ENCODE peak calls at places on chromosomes 5 and 9, in eight cellular contexts. One of them, this sample, is unnamed.

GRCh38 chr9:33375841-33376321 is 26.5 kb downstream of the AQP7 start:
- DNase-seq in lower lobe of right lung: no peak
- DNase-seq in adrenal gland: no peak
- DNase-seq in fibroblast of lung: no peak
- DNase-seq in brain microvascular endothelial cell: no peak
- DNase-seq in endodermal cell: no peak
- DNase-seq in cardiac fibroblast: peak
- DNase-seq in PC-9: no peak
- DNase-seq in this sample: no peak

GRCh38 chr9:78054180-78054579 is 22.6 kb upstream of the GNAQ start:
- DNase-seq in lower lobe of right lung: no peak
- DNase-seq in adrenal gland: no peak
- DNase-seq in fibroblast of lung: no peak
- DNase-seq in brain microvascular endothelial cell: no peak
- DNase-seq in endodermal cell: no peak
- DNase-seq in cardiac fibroblast: no peak
- DNase-seq in PC-9: no peak
- DNase-seq in this sample: no peak

GRCh38 chr5:153883829-153884228 is 154.9 kb downstream of the FAM114A2 start:
- DNase-seq in lower lobe of right lung: no peak
- DNase-seq in adrenal gland: no peak
- DNase-seq in fibroblast of lung: peak
- DNase-seq in brain microvascular endothelial cell: peak
- DNase-seq in endodermal cell: peak
- DNase-seq in cardiac fibroblast: no peak
- DNase-seq in PC-9: no peak
- DNase-seq in this sample: no peak

GRCh38 chr5:131156385-131156784 is 8.7 kb downstream of the HINT1 start:
- DNase-seq in lower lobe of right lung: no peak
- DNase-seq in adrenal gland: no peak
- DNase-seq in fibroblast of lung: no peak
- DNase-seq in brain microvascular endothelial cell: no peak
- DNase-seq in endodermal cell: no peak
- DNase-seq in cardiac fibroblast: no peak
- DNase-seq in PC-9: no peak
- DNase-seq in this sample: no peak

GRCh38 chr5:95712347-95712958 is 18.7 kb upstream of the RHOBTB3 start:
- DNase-seq in lower lobe of right lung: no peak
- DNase-seq in adrenal gland: no peak
- DNase-seq in fibroblast of lung: peak
- DNase-seq in brain microvascular endothelial cell: peak
- DNase-seq in endodermal cell: peak
- DNase-seq in cardiac fibroblast: peak
- DNase-seq in PC-9: peak
- DNase-seq in this sample: no peak

GRCh38 chr5:145500712-145501111 is 334.4 kb downstream of the PRELID2 start:
- DNase-seq in lower lobe of right lung: no peak
- DNase-seq in adrenal gland: no peak
- DNase-seq in fibroblast of lung: no peak
- DNase-seq in brain microvascular endothelial cell: no peak
- DNase-seq in endodermal cell: no peak
- DNase-seq in cardiac fibroblast: no peak
- DNase-seq in PC-9: no peak
- DNase-seq in this sample: no peak

GRCh38 chr9:137435980-137436760 is 5.0 kb downstream of the ENTPD8 start:
- DNase-seq in lower lobe of right lung: peak
- DNase-seq in adrenal gland: peak
- DNase-seq in fibroblast of lung: peak
- DNase-seq in brain microvascular endothelial cell: peak
- DNase-seq in endodermal cell: no peak
- DNase-seq in cardiac fibroblast: peak
- DNase-seq in PC-9: peak
- DNase-seq in this sample: peak

GRCh38 chr5:92518318-92518913 is 1062.6 kb downstream of the NR2F1-AS1 start:
- DNase-seq in lower lobe of right lung: no peak
- DNase-seq in adrenal gland: no peak
- DNase-seq in fibroblast of lung: peak
- DNase-seq in brain microvascular endothelial cell: peak
- DNase-seq in endodermal cell: peak
- DNase-seq in cardiac fibroblast: peak
- DNase-seq in PC-9: no peak
- DNase-seq in this sample: no peak

GRCh38 chr9:111099199-111100005 is 61.1 kb upstream of the LPAR1 start:
- DNase-seq in lower lobe of right lung: no peak
- DNase-seq in adrenal gland: no peak
- DNase-seq in fibroblast of lung: no peak
- DNase-seq in brain microvascular endothelial cell: no peak
- DNase-seq in endodermal cell: peak
- DNase-seq in cardiac fibroblast: no peak
- DNase-seq in PC-9: no peak
- DNase-seq in this sample: no peak

GRCh38 chr5:121138952-121139351 is 674.9 kb downstream of the PRR16 start:
- DNase-seq in lower lobe of right lung: no peak
- DNase-seq in adrenal gland: no peak
- DNase-seq in fibroblast of lung: no peak
- DNase-seq in brain microvascular endothelial cell: no peak
- DNase-seq in endodermal cell: no peak
- DNase-seq in cardiac fibroblast: no peak
- DNase-seq in PC-9: no peak
- DNase-seq in this sample: no peak

GRCh38 chr5:63128018-63128417 is 549.4 kb downstream of the LRRC70 start:
- DNase-seq in lower lobe of right lung: no peak
- DNase-seq in adrenal gland: no peak
- DNase-seq in fibroblast of lung: no peak
- DNase-seq in brain microvascular endothelial cell: no peak
- DNase-seq in endodermal cell: no peak
- DNase-seq in cardiac fibroblast: no peak
- DNase-seq in PC-9: no peak
- DNase-seq in this sample: no peak

GRCh38 chr9:8569832-8570231 is 770.3 kb upstream of the DMAC1 start:
- DNase-seq in lower lobe of right lung: no peak
- DNase-seq in adrenal gland: no peak
- DNase-seq in fibroblast of lung: no peak
- DNase-seq in brain microvascular endothelial cell: no peak
- DNase-seq in endodermal cell: no peak
- DNase-seq in cardiac fibroblast: no peak
- DNase-seq in PC-9: no peak
- DNase-seq in this sample: no peak

GRCh38 chr5:140295414-140295813 is 7.5 kb downstream of the PFDN1 start:
- DNase-seq in lower lobe of right lung: no peak
- DNase-seq in adrenal gland: peak
- DNase-seq in fibroblast of lung: peak
- DNase-seq in brain microvascular endothelial cell: peak
- DNase-seq in endodermal cell: no peak
- DNase-seq in cardiac fibroblast: peak
- DNase-seq in PC-9: peak
- DNase-seq in this sample: peak

GRCh38 chr5:155699385-155699784 is 627.6 kb upstream of the SGCD start:
- DNase-seq in lower lobe of right lung: no peak
- DNase-seq in adrenal gland: no peak
- DNase-seq in fibroblast of lung: no peak
- DNase-seq in brain microvascular endothelial cell: no peak
- DNase-seq in endodermal cell: peak
- DNase-seq in cardiac fibroblast: no peak
- DNase-seq in PC-9: no peak
- DNase-seq in this sample: no peak
- TF ChIP-seq CTCF in lower lobe of right lung: no peak
- TF ChIP-seq CTCF in adrenal gland: no peak
- TF ChIP-seq CTCF in fibroblast of lung: no peak
- TF ChIP-seq CTCF in brain microvascular endothelial cell: no peak
- TF ChIP-seq CTCF in endodermal cell: peak
- TF ChIP-seq CTCF in cardiac fibroblast: no peak
- TF ChIP-seq CTCF in PC-9: no peak
- TF ChIP-seq CTCF in this sample: peak

GRCh38 chr9:128027705-128028104 is 39.4 kb downstream of the NAIF1 start:
- DNase-seq in lower lobe of right lung: no peak
- DNase-seq in adrenal gland: no peak
- DNase-seq in fibroblast of lung: no peak
- DNase-seq in brain microvascular endothelial cell: no peak
- DNase-seq in endodermal cell: no peak
- DNase-seq in cardiac fibroblast: no peak
- DNase-seq in PC-9: no peak
- DNase-seq in this sample: no peak
- H3K4me3 ChIP-seq in lower lobe of right lung: no peak
- H3K4me3 ChIP-seq in adrenal gland: no peak
- H3K4me3 ChIP-seq in fibroblast of lung: no peak
- H3K4me3 ChIP-seq in brain microvascular endothelial cell: no peak
- H3K4me3 ChIP-seq in endodermal cell: no peak
- H3K4me3 ChIP-seq in cardiac fibroblast: no peak
- H3K4me3 ChIP-seq in PC-9: no peak
- H3K4me3 ChIP-seq in this sample: no peak

DNA sequence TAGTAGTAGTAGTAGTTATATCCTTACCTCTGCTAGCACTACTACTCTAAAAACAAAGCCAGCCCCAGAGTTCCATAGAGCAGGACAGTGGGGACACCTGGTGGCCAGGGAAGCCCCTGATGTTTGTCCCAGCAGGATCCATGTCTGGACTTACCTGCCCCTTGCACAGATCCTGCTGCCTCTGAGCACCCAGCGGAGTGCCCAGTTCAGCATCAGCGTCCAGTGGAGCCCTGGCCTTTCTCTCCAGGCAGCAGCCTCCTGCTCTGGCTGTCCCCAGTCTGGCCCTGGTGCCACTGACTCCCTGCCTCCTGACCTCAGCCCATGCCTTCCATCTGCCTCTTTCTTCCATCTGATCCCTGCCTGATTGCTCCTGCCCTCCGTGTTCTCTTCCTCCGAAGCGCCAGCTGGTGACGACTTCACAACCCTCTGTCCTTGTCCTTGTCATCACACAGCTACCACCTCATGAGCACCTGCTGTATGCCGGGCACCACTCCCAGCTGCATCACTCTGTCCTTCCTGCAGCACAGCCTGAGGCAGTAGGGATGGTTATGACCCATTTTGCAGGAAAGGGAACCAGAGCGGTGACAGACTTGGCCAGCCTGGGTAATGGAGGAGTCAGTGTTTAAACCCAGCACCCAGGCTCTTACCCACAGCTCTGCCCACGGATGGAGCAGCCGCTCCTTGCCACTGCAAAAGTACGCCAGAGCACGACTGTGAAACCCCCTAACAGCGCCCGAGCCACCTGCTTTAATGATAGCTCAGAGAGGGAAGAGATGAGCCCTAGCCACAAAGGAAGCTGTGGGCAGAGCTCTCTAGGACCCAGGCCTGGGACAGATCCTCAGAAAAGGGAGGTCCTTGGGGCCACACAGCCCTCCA is 11.5 kb downstream of the SARDH start:
- DNase-seq in lower lobe of right lung: peak
- DNase-seq in adrenal gland: peak
- DNase-seq in fibroblast of lung: peak
- DNase-seq in brain microvascular endothelial cell: peak
- DNase-seq in endodermal cell: peak
- DNase-seq in cardiac fibroblast: peak
- DNase-seq in PC-9: peak
- DNase-seq in this sample: no peak
- TF ChIP-seq CTCF in lower lobe of right lung: peak
- TF ChIP-seq CTCF in adrenal gland: peak
- TF ChIP-seq CTCF in fibroblast of lung: peak
- TF ChIP-seq CTCF in brain microvascular endothelial cell: peak
- TF ChIP-seq CTCF in endodermal cell: peak
- TF ChIP-seq CTCF in cardiac fibroblast: peak
- TF ChIP-seq CTCF in PC-9: peak
- TF ChIP-seq CTCF in this sample: peak

GRCh38 chr9:717722-718121 is 123.8 kb upstream of the DMRT1 start:
- DNase-seq in lower lobe of right lung: no peak
- DNase-seq in adrenal gland: no peak
- DNase-seq in fibroblast of lung: no peak
- DNase-seq in brain microvascular endothelial cell: no peak
- DNase-seq in endodermal cell: no peak
- DNase-seq in cardiac fibroblast: no peak
- DNase-seq in PC-9: no peak
- DNase-seq in this sample: no peak
- H3K4me3 ChIP-seq in lower lobe of right lung: no peak
- H3K4me3 ChIP-seq in adrenal gland: no peak
- H3K4me3 ChIP-seq in fibroblast of lung: no peak
- H3K4me3 ChIP-seq in brain microvascular endothelial cell: no peak
- H3K4me3 ChIP-seq in endodermal cell: no peak
- H3K4me3 ChIP-seq in cardiac fibroblast: no peak
- H3K4me3 ChIP-seq in PC-9: no peak
- H3K4me3 ChIP-seq in this sample: no peak

GRCh38 chr5:79875230-79875629 is 115.8 kb downstream of the MTX3 start:
- DNase-seq in lower lobe of right lung: no peak
- DNase-seq in adrenal gland: no peak
- DNase-seq in fibroblast of lung: no peak
- DNase-seq in brain microvascular endothelial cell: no peak
- DNase-seq in endodermal cell: no peak
- DNase-seq in cardiac fibroblast: peak
- DNase-seq in PC-9: no peak
- DNase-seq in this sample: no peak

GRCh38 chr5:79878131-79878630 is 112.9 kb downstream of the MTX3 start:
- DNase-seq in lower lobe of right lung: no peak
- DNase-seq in adrenal gland: no peak
- DNase-seq in fibroblast of lung: no peak
- DNase-seq in brain microvascular endothelial cell: no peak
- DNase-seq in endodermal cell: no peak
- DNase-seq in cardiac fibroblast: no peak
- DNase-seq in PC-9: no peak
- DNase-seq in this sample: no peak

GRCh38 chr5:79873216-79873615 is 117.8 kb downstream of the MTX3 start:
- DNase-seq in lower lobe of right lung: no peak
- DNase-seq in adrenal gland: no peak
- DNase-seq in fibroblast of lung: no peak
- DNase-seq in brain microvascular endothelial cell: no peak
- DNase-seq in endodermal cell: no peak
- DNase-seq in cardiac fibroblast: no peak
- DNase-seq in PC-9: no peak
- DNase-seq in this sample: no peak

GRCh38 chr5:79876510-79876909 is 114.6 kb downstream of the MTX3 start:
- DNase-seq in lower lobe of right lung: no peak
- DNase-seq in adrenal gland: no peak
- DNase-seq in fibroblast of lung: no peak
- DNase-seq in brain microvascular endothelial cell: no peak
- DNase-seq in endodermal cell: no peak
- DNase-seq in cardiac fibroblast: no peak
- DNase-seq in PC-9: no peak
- DNase-seq in this sample: no peak

GRCh38 chr5:79878721-79879336 is 112.2 kb downstream of the MTX3 start:
- DNase-seq in lower lobe of right lung: no peak
- DNase-seq in adrenal gland: no peak
- DNase-seq in fibroblast of lung: no peak
- DNase-seq in brain microvascular endothelial cell: no peak
- DNase-seq in endodermal cell: peak
- DNase-seq in cardiac fibroblast: no peak
- DNase-seq in PC-9: no peak
- DNase-seq in this sample: no peak
- TF ChIP-seq CTCF in lower lobe of right lung: peak
- TF ChIP-seq CTCF in adrenal gland: peak
- TF ChIP-seq CTCF in fibroblast of lung: peak
- TF ChIP-seq CTCF in brain microvascular endothelial cell: peak
- TF ChIP-seq CTCF in endodermal cell: peak
- TF ChIP-seq CTCF in cardiac fibroblast: peak
- TF ChIP-seq CTCF in PC-9: peak
- TF ChIP-seq CTCF in this sample: peak

GRCh38 chr9:136132500-136133050 is 13.9 kb upstream of the TMEM250 start:
- DNase-seq in lower lobe of right lung: no peak
- DNase-seq in adrenal gland: no peak
- DNase-seq in fibroblast of lung: no peak
- DNase-seq in brain microvascular endothelial cell: no peak
- DNase-seq in endodermal cell: no peak
- DNase-seq in cardiac fibroblast: no peak
- DNase-seq in PC-9: no peak
- DNase-seq in this sample: no peak
- H3K4me3 ChIP-seq in lower lobe of right lung: peak
- H3K4me3 ChIP-seq in adrenal gland: no peak
- H3K4me3 ChIP-seq in fibroblast of lung: no peak
- H3K4me3 ChIP-seq in brain microvascular endothelial cell: no peak
- H3K4me3 ChIP-seq in endodermal cell: no peak
- H3K4me3 ChIP-seq in cardiac fibroblast: peak
- H3K4me3 ChIP-seq in PC-9: no peak
- H3K4me3 ChIP-seq in this sample: no peak